ENCODE peak calls at places on chromosomes 13 and 19, in nine cellular contexts. X, U, L, Z, M, S, R, T and G are unnamed samples.
A peak's percentile ranks its signal among the peaks of the same experiment; 100 is the strongest.

GRCh38 chr19:6226444-6227155 is 53.2 kb downstream of the MLLT1 start:
- DNase-seq in X (no peak), U (no peak), L (no peak), Z (no peak), M (no peak), S (no peak), R (no peak), T (no peak), G (no peak)

GRCh38 chr13:48741377-48741776 is 87.6 kb downstream of the CYSLTR2 start:
- DNase-seq in X (no peak), U (no peak), L (peak; percentile 58), Z (peak; percentile 43), M (peak; percentile 58), S (no peak), R (no peak), T (no peak), G (no peak)

GRCh38 chr19:6683971-6684370 is 14.0 kb upstream of the TNFSF14 start:
- DNase-seq in X (no peak), U (no peak), L (no peak), Z (no peak), M (no peak), S (no peak), R (no peak), T (no peak), G (no peak)

GRCh38 chr19:47232422-47233211 is 1.6 kb upstream of the BBC3 start:
- DNase-seq in X (peak; percentile 88), U (no peak), L (peak; percentile 43), Z (peak; percentile 72), M (no peak), S (no peak), R (no peak), T (no peak), G (no peak)

GRCh38 chr13:44609137-44609536 is 33.0 kb upstream of the TSC22D1 start:
- DNase-seq in X (no peak), U (no peak), L (no peak), Z (no peak), M (no peak), S (no peak), R (no peak), T (no peak), G (no peak)

GRCh38 chr19:14006766-14007562 is 844 bp upstream of the RFX1 start:
- DNase-seq in X (no peak), U (no peak), L (peak; percentile 16), Z (peak; percentile 9), M (no peak), S (peak; percentile 36), R (peak; percentile 89), T (no peak), G (peak; percentile 87)

GRCh38 chr13:64057372-64058020 is 2641.8 kb upstream of the PCDH20 start:
- DNase-seq in X (no peak), U (no peak), L (no peak), Z (no peak), M (no peak), S (no peak), R (no peak), T (no peak), G (no peak)

GRCh38 chr13:52862358-52863206 is 14.1 kb upstream of the PCDH8 start:
- DNase-seq in X (peak; percentile 6), U (no peak), L (no peak), Z (no peak), M (peak; percentile 39), S (peak; percentile 23), R (no peak), T (no peak), G (no peak)

GRCh38 chr13:114226088-114226487 is 8.6 kb upstream of the CDC16 start:
- DNase-seq in X (no peak), U (no peak), L (no peak), Z (no peak), M (no peak), S (no peak), R (no peak), T (no peak), G (no peak)

GRCh38 chr13:114309806-114310410 is 4.4 kb upstream of the CHAMP1 start:
- DNase-seq in X (no peak), U (no peak), L (no peak), Z (no peak), M (no peak), S (no peak), R (no peak), T (no peak), G (no peak)

GRCh38 chr19:12546903-12547302 is 4.4 kb downstream of the ZNF564 start:
- DNase-seq in X (no peak), U (no peak), L (no peak), Z (no peak), M (no peak), S (no peak), R (no peak), T (no peak), G (no peak)
- H3K27ac ChIP-seq in X (no peak overlapping the region), U (no peak overlapping the region), L (no peak overlapping the region), Z (no peak overlapping the region), M (no peak overlapping the region), S (no peak overlapping the region), R (no peak overlapping the region), T (no peak overlapping the region), G (no peak overlapping the region)

GRCh38 chr19:48502720-48503018 is 9.0 kb downstream of the LMTK3 start:
- DNase-seq in X (no peak), U (no peak), L (no peak), Z (no peak), M (no peak), S (no peak), R (no peak), T (no peak), G (no peak)
- H3K27ac ChIP-seq in X (no peak overlapping the region), U (no peak overlapping the region), L (no peak overlapping the region), Z (no peak overlapping the region), M (no peak overlapping the region), S (peak overlapping the region; percentile 63), R (no peak overlapping the region), T (no peak overlapping the region), G (no peak overlapping the region)

DNA sequence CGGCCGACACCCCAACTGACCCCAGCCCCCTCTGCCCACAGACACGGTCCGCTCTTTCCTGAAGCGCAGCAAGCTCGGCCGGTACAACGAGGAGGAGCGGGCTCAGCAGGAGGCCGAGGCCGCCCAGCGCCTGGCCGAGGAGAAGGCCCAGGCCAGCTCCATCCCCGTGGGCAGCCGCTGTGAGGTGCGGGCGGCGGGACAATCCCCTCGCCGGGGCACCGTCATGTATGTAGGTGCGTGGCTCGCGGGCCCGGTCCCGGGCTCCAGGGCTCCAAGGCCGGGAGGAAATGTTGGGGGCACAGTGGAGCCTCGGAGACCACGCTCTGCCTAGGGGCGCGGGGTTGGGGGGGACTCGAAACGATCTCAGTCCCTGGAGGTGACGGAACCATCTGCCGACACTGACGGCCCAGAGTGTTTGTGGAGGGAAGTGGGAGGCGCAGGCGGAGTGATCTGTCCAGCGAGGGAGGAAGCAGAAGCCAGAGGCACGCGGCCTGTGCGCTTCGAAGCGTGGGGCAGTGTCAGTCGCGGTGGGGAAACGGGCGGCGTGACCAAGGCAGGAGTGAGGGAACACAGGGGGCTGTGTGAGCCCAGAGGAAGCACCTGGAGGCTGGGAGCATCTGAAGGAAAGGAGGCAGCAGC is 6.3 kb downstream of the TBCB start:
- DNase-seq in X (no peak), U (no peak), L (no peak), Z (no peak), M (no peak), S (no peak), R (no peak), T (no peak), G (no peak)
- H3K27ac ChIP-seq in X (no peak overlapping the region), U (no peak overlapping the region), L (no peak overlapping the region), Z (no peak overlapping the region), M (no peak overlapping the region), S (no peak overlapping the region), R (no peak overlapping the region), T (no peak overlapping the region), G (no peak overlapping the region)

GRCh38 chr19:38678891-38679494 is 31.5 kb downstream of the ACTN4 start:
- DNase-seq in X (no peak), U (no peak), L (no peak), Z (no peak), M (no peak), S (no peak), R (no peak), T (no peak), G (no peak)
- H3K27ac ChIP-seq in X (no peak overlapping the region), U (no peak overlapping the region), L (no peak overlapping the region), Z (no peak overlapping the region), M (no peak overlapping the region), S (peak overlapping the region; percentile 94), R (peak overlapping the region; percentile 36), T (no peak overlapping the region), G (no peak overlapping the region)

DNA sequence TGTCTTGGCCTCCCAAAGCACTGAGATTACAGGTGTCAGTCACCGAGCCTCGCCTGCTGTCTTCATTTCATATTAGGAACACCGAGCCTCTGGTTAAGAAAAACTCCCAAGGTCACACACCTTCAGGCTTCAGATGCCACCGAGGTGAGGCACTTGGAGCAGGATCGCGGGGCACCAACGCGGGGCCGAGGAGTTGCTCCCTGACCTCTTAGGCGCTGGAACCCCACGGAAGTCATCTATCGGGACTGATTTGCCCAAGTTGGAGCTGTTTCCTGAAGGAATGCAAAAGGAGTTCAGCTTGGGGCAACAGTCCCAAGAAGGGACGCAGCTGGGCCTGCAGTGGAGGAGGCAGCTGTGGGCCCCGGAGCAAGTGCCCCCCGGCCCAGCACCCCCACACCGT is 50.3 kb upstream of the XPO4 start:
- DNase-seq in X (no peak), U (no peak), L (no peak), Z (no peak), M (no peak), S (no peak), R (no peak), T (no peak), G (no peak)
- H3K27ac ChIP-seq in X (no peak overlapping the region), U (no peak overlapping the region), L (no peak overlapping the region), Z (no peak overlapping the region), M (no peak overlapping the region), S (no peak overlapping the region), R (no peak overlapping the region), T (no peak overlapping the region), G (no peak overlapping the region)